ENCODE peak calls at places on chromosomes 11 and 22, in five cellular contexts. R is lower lobe of right lung; F is RCC 7860; P is naive thymus-derived CD8-positive, alpha-beta T cell; J is T47D. X is an unnamed sample.

GRCh38 chr22:46890819-46891218 is 128.4 kb downstream of the TBC1D22A start:
- DNase-seq in R (no peak), F (no peak), P (no peak), J (no peak), X (no peak)

GRCh38 chr11:62122076-62122475 is 1.7 kb upstream of the INCENP start:
- DNase-seq in R (no peak), F (no peak), P (no peak), J (peak; percentile 51), X (no peak)

GRCh38 chr11:40274017-40274416 is 1185.4 kb downstream of the LRRC4C start:
- DNase-seq in R (no peak), F (peak; percentile 51), P (no peak), J (peak; percentile 16), X (peak; percentile 93)

GRCh38 chr22:36853407-36854099 is 7.3 kb upstream of the NCF4 start:
- DNase-seq in R (peak; percentile 88), F (no peak), P (peak; percentile 87), J (peak; percentile 71), X (peak; percentile 56)

GRCh38 chr11:1402776-1403620 is 13.3 kb downstream of the BRSK2 start:
- DNase-seq in R (no peak), F (no peak), P (no peak), J (no peak), X (no peak)

GRCh38 chr11:111194789-111195188 is 50.7 kb upstream of the POU2AF2 start:
- DNase-seq in R (no peak), F (no peak), P (no peak), J (no peak), X (no peak)

GRCh38 chr11:2741006-2741376 is 41.2 kb upstream of the KCNQ1OT1 start:
- DNase-seq in R (peak; percentile 37), F (no peak), P (no peak), J (no peak), X (no peak)

GRCh38 chr11:1157645-1158591 is at the start of gene MUC5AC:
- DNase-seq in R (no peak), F (no peak), P (no peak), J (no peak), X (no peak)

GRCh38 chr11:8285796-8286195 is 22.1 kb upstream of the LMO1 start:
- DNase-seq in R (no peak), F (no peak), P (no peak), J (no peak), X (no peak)

GRCh38 chr11:11149671-11150459 is 203.2 kb downstream of the CSNK2A3 start:
- DNase-seq in R (no peak), F (no peak), P (peak; percentile 80), J (no peak), X (no peak)

GRCh38 chr22:24208012-24208749 is 26.9 kb downstream of the SUSD2 start:
- DNase-seq in R (no peak), F (peak; percentile 62), P (no peak), J (peak; percentile 90), X (peak; percentile 68)

GRCh38 chr11:76701701-76702100 is 31.2 kb upstream of the LRRC32 start:
- DNase-seq in R (no peak), F (no peak), P (no peak), J (no peak), X (no peak)

GRCh38 chr11:66981976-66982578 is 7.0 kb downstream of the C11orf86 start:
- DNase-seq in R (peak; percentile 85), F (peak; percentile 88), P (no peak), J (peak; percentile 50), X (peak; percentile 94)

GRCh38 chr11:32154275-32154674 is 63.4 kb downstream of the RCN1 start:
- DNase-seq in R (no peak), F (peak; percentile 8), P (no peak), J (peak; percentile 55), X (peak; percentile 31)

GRCh38 chr11:65920035-65920802 is 993 bp downstream of the DRAP1 start:
- DNase-seq in R (no peak), F (no peak), P (no peak), J (no peak), X (no peak)

GRCh38 chr11:8649361-8649760 is 33.1 kb downstream of the TRIM66 start:
- DNase-seq in R (no peak), F (peak; percentile 7), P (no peak), J (no peak), X (peak; percentile 28)

GRCh38 chr22:35684270-35684700 is 33.4 kb upstream of the APOL5 start:
- DNase-seq in R (no peak), F (no peak), P (no peak), J (no peak), X (no peak)

GRCh38 chr11:115716577-115717214 is 212.5 kb upstream of the CADM1 start:
- DNase-seq in R (no peak), F (no peak), P (no peak), J (no peak), X (no peak)

GRCh38 chr22:22855617-22856308 is 31.9 kb upstream of the IGLL5 start:
- DNase-seq in R (no peak), F (no peak), P (no peak), J (no peak), X (no peak)

GRCh38 chr22:44497218-44497903 is 672 bp downstream of the RTL6 start:
- DNase-seq in R (no peak), F (no peak), P (no peak), J (no peak), X (no peak)

GRCh38 chr22:44928064-44928463 is 81.7 kb downstream of the PHF21B start:
- DNase-seq in R (peak; percentile 33), F (no peak), P (no peak), J (no peak), X (no peak)

GRCh38 chr11:130606781-130607511 is 158.5 kb downstream of the ADAMTS15 start:
- DNase-seq in R (no peak), F (peak; percentile 15), P (no peak), J (no peak), X (no peak)

GRCh38 chr11:2474059-2474901 is 29.5 kb downstream of the KCNQ1 start:
- DNase-seq in R (peak; percentile 70), F (no peak), P (no peak), J (no peak), X (peak; percentile 5)

GRCh38 chr11:82757660-82758301 is 24.1 kb upstream of the FAM181B start:
- DNase-seq in R (no peak), F (no peak), P (no peak), J (no peak), X (no peak)

GRCh38 chr11:46410021-46410420 is 18.4 kb upstream of the CHRM4 start:
- DNase-seq in R (no peak), F (no peak), P (no peak), J (peak; percentile 33), X (no peak)

GRCh38 chr11:79201637-79202347 is 239.0 kb downstream of the TENM4 start:
- DNase-seq in R (no peak), F (peak; percentile 71), P (no peak), J (no peak), X (no peak)

GRCh38 chr11:66459138-66459778 is 7.4 kb upstream of the PELI3 start:
- DNase-seq in R (no peak), F (no peak), P (no peak), J (no peak), X (no peak)

GRCh38 chr11:127651175-127651887 is 650.8 kb upstream of the KIRREL3 start:
- DNase-seq in R (no peak), F (no peak), P (no peak), J (no peak), X (peak; percentile 49)

GRCh38 chr22:49011379-49011768 is 816.3 kb downstream of the BRD1 start:
- DNase-seq in R (peak; percentile 29), F (no peak), P (no peak), J (no peak), X (no peak)

GRCh38 chr11:62721994-62722393 is 5.3 kb downstream of the HNRNPUL2 start:
- DNase-seq in R (no peak), F (no peak), P (no peak), J (peak; percentile 59), X (no peak)

GRCh38 chr11:124085583-124085982 is 29.7 kb upstream of the VWA5A start:
- DNase-seq in R (no peak), F (no peak), P (no peak), J (peak; percentile 23), X (no peak)

GRCh38 chr22:42649261-42650056 is at the start of gene CYB5R3:
- DNase-seq in R (peak; percentile 88), F (peak; percentile 61), P (peak; percentile 68), J (peak; percentile 72), X (peak; percentile 77)

GRCh38 chr11:121467965-121468364 is 15.2 kb upstream of the SORL1-AS1 start:
- DNase-seq in R (no peak), F (no peak), P (peak; percentile 83), J (peak; percentile 76), X (no peak)

GRCh38 chr11:62400760-62401159 is 18.1 kb upstream of the SCGB1A1 start:
- DNase-seq in R (peak; percentile 67), F (no peak), P (no peak), J (no peak), X (peak; percentile 71)

GRCh38 chr22:20724676-20725454 is 49.0 kb upstream of the SERPIND1 start:
- DNase-seq in R (no peak), F (no peak), P (no peak), J (no peak), X (no peak)

GRCh38 chr11:132874638-132875037 is 657.7 kb downstream of the OPCML start:
- DNase-seq in R (no peak), F (peak; percentile 77), P (no peak), J (no peak), X (peak; percentile 95)

GRCh38 chr11:100578966-100579365 is 108.1 kb upstream of the ARHGAP42 start:
- DNase-seq in R (no peak), F (no peak), P (no peak), J (no peak), X (no peak)

GRCh38 chr22:35299217-35299716 is 427 bp upstream of the TOM1 start:
- DNase-seq in R (no peak), F (no peak), P (peak; percentile 57), J (no peak), X (no peak)

GRCh38 chr11:88656960-88657738 is 319.6 kb upstream of the CTSC start:
- DNase-seq in R (no peak), F (no peak), P (no peak), J (no peak), X (no peak)